ENCODE peak calls at places on chromosomes 4 and X, in seven cellular contexts. V is NCI-H774, S is kidney, E is kidney tubule cell, N is choroid plexus epithelial cell, C is AG09309, O is nephron progenitor cell. L is an unnamed sample.

GRCh38 chr4:86963697-86964096 is 28.9 kb downstream of the AFF1 start:
- DNase-seq in V (no peak), S (no peak), E (peak; percentile 98), N (no peak), C (no peak), O (no peak), L (peak; percentile 68)

GRCh38 chr4:139144911-139145551 is 32.0 kb downstream of the ELF2 start:
- DNase-seq in V (no peak), S (no peak), E (peak; percentile 28), N (no peak), C (no peak), O (no peak), L (peak; percentile 83)

GRCh38 chr4:67500373-67500772 is 44.9 kb downstream of the CENPC start:
- DNase-seq in V (no peak), S (no peak), E (no peak), N (no peak), C (no peak), O (no peak), L (no peak)

GRCh38 chrX:77493677-77494553 is 46.7 kb downstream of the FGF16 start:
- DNase-seq in V (no peak), S (no peak), E (peak; percentile 70), N (peak; percentile 88), C (peak; percentile 10), O (peak; percentile 43), L (peak; percentile 96)

GRCh38 chrX:112636951-112637541 is 42.7 kb downstream of the LHFPL1 start:
- DNase-seq in V (no peak), S (no peak), E (peak; percentile 69), N (peak; percentile 14), C (peak; percentile 65), O (no peak), L (no peak)

GRCh38 chr4:83629945-83630684 is 94.2 kb downstream of the GPAT3 start:
- DNase-seq in V (no peak), S (no peak), E (peak; percentile 71), N (peak; percentile 57), C (no peak), O (no peak), L (no peak)

GRCh38 chrX:9539611-9540387 is 74.9 kb downstream of the TBL1X start:
- DNase-seq in V (peak; percentile 42), S (no peak), E (peak; percentile 27), N (no peak), C (no peak), O (no peak), L (no peak)

GRCh38 chr4:2935762-2936743 is 27.2 kb downstream of the NOP14 start:
- DNase-seq in V (no peak), S (peak; percentile 45), E (peak; percentile 93), N (peak; percentile 58), C (no peak), O (no peak), L (peak; percentile 52)

GRCh38 chrX:78029663-78030062 is 60.2 kb upstream of the PGAM4 start:
- DNase-seq in V (no peak), S (no peak), E (peak; percentile 37), N (peak; percentile 54), C (peak; percentile 4), O (peak; percentile 16), L (no peak)

GRCh38 chrX:23503835-23504539 is 163.3 kb upstream of the PRDX4 start:
- DNase-seq in V (peak; percentile 75), S (peak; percentile 87), E (peak; percentile 95), N (peak; percentile 71), C (peak; percentile 10), O (no peak), L (peak; percentile 96)

GRCh38 chr4:40587826-40588225 is 41.8 kb downstream of the RBM47 start:
- DNase-seq in V (no peak), S (no peak), E (peak; percentile 49), N (peak; percentile 72), C (peak; percentile 35), O (no peak), L (peak; percentile 67)

GRCh38 chr4:184845367-184846011 is 19.7 kb upstream of the ACSL1 start:
- DNase-seq in V (no peak), S (no peak), E (peak; percentile 83), N (peak; percentile 58), C (peak; percentile 71), O (no peak), L (no peak)

GRCh38 chrX:130280901-130281300 is 12.2 kb upstream of the ZNF280C start:
- DNase-seq in V (no peak), S (no peak), E (no peak), N (no peak), C (no peak), O (no peak), L (no peak)

GRCh38 chr4:25913056-25913850 is 767 bp upstream of the SMIM20 start:
- DNase-seq in V (no peak), S (peak; percentile 85), E (peak; percentile 22), N (no peak), C (no peak), O (no peak), L (no peak)

GRCh38 chr4:102598102-102598758 is 97.1 kb downstream of the NFKB1 start:
- DNase-seq in V (no peak), S (no peak), E (peak; percentile 15), N (peak; percentile 32), C (no peak), O (no peak), L (no peak)

GRCh38 chr4:74874785-74875367 is 58.0 kb upstream of the PARM1 start:
- DNase-seq in V (peak; percentile 77), S (no peak), E (peak; percentile 82), N (peak; percentile 92), C (peak; percentile 59), O (peak; percentile 38), L (peak; percentile 55)

GRCh38 chrX:95903490-95903889 is 781.2 kb upstream of the DIAPH2 start:
- DNase-seq in V (no peak), S (no peak), E (no peak), N (peak; percentile 5), C (no peak), O (no peak), L (peak; percentile 65)

GRCh38 chr4:47551682-47552081 is 66.6 kb downstream of the ATP10D start:
- DNase-seq in V (no peak), S (no peak), E (peak; percentile 47), N (peak; percentile 15), C (no peak), O (no peak), L (no peak)

L was measured in islet precursor cell.